ENCODE peak calls at places on chromosomes 11 and 22, in seven cellular contexts. One of them, this sample, is unnamed.

GRCh38 chr11:13055200-13055599 is 46.1 kb downstream of the RASSF10 start:
- ATAC-seq in right cardiac atrium: no peak
- ATAC-seq in natural killer cell: peak; percentile 93
- ATAC-seq in upper lobe of left lung: no peak
- ATAC-seq in CD8-positive, alpha-beta T cell: no peak
- ATAC-seq in PC-3: no peak
- ATAC-seq in activated naive CD4-positive, alpha-beta T cell treated with anti-CD3 and anti-CD28 coated beads, Interleukin-2, amount 50 U/mL, for 72 hours: no peak
- ATAC-seq in this sample: no peak

GRCh38 chr11:118234833-118235232 is 10.0 kb upstream of the JAML start:
- ATAC-seq in right cardiac atrium: peak; percentile 40
- ATAC-seq in natural killer cell: no peak
- ATAC-seq in upper lobe of left lung: no peak
- ATAC-seq in CD8-positive, alpha-beta T cell: no peak
- ATAC-seq in PC-3: no peak
- ATAC-seq in activated naive CD4-positive, alpha-beta T cell treated with anti-CD3 and anti-CD28 coated beads, Interleukin-2, amount 50 U/mL, for 72 hours: no peak
- ATAC-seq in this sample: no peak

GRCh38 chr22:35558031-35558430 is 17.4 kb downstream of the RASD2 start:
- ATAC-seq in right cardiac atrium: no peak
- ATAC-seq in natural killer cell: no peak
- ATAC-seq in upper lobe of left lung: no peak
- ATAC-seq in CD8-positive, alpha-beta T cell: no peak
- ATAC-seq in PC-3: no peak
- ATAC-seq in activated naive CD4-positive, alpha-beta T cell treated with anti-CD3 and anti-CD28 coated beads, Interleukin-2, amount 50 U/mL, for 72 hours: no peak
- ATAC-seq in this sample: no peak

GRCh38 chr11:78030429-78031325 is 7.6 kb upstream of the KCTD14 start:
- ATAC-seq in right cardiac atrium: peak; percentile 91
- ATAC-seq in natural killer cell: no peak
- ATAC-seq in upper lobe of left lung: peak; percentile 49
- ATAC-seq in CD8-positive, alpha-beta T cell: no peak
- ATAC-seq in PC-3: peak; percentile 78
- ATAC-seq in activated naive CD4-positive, alpha-beta T cell treated with anti-CD3 and anti-CD28 coated beads, Interleukin-2, amount 50 U/mL, for 72 hours: no peak
- ATAC-seq in this sample: no peak

GRCh38 chr11:76589477-76589876 is 81.1 kb downstream of the LRRC32 start:
- ATAC-seq in right cardiac atrium: no peak
- ATAC-seq in natural killer cell: no peak
- ATAC-seq in upper lobe of left lung: no peak
- ATAC-seq in CD8-positive, alpha-beta T cell: no peak
- ATAC-seq in PC-3: no peak
- ATAC-seq in activated naive CD4-positive, alpha-beta T cell treated with anti-CD3 and anti-CD28 coated beads, Interleukin-2, amount 50 U/mL, for 72 hours: no peak
- ATAC-seq in this sample: no peak

GRCh38 chr11:267491-267994 is 10.7 kb upstream of the NLRP6 start:
- ATAC-seq in right cardiac atrium: peak; percentile 45
- ATAC-seq in natural killer cell: peak; percentile 51
- ATAC-seq in upper lobe of left lung: peak; percentile 63
- ATAC-seq in CD8-positive, alpha-beta T cell: peak; percentile 45
- ATAC-seq in PC-3: peak; percentile 55
- ATAC-seq in activated naive CD4-positive, alpha-beta T cell treated with anti-CD3 and anti-CD28 coated beads, Interleukin-2, amount 50 U/mL, for 72 hours: peak; percentile 11
- ATAC-seq in this sample: no peak

GRCh38 chr11:225734-226453 is 10.2 kb downstream of the SIRT3 start:
- ATAC-seq in right cardiac atrium: no peak
- ATAC-seq in natural killer cell: no peak
- ATAC-seq in upper lobe of left lung: peak; percentile 26
- ATAC-seq in CD8-positive, alpha-beta T cell: no peak
- ATAC-seq in PC-3: no peak
- ATAC-seq in activated naive CD4-positive, alpha-beta T cell treated with anti-CD3 and anti-CD28 coated beads, Interleukin-2, amount 50 U/mL, for 72 hours: peak; percentile 76
- ATAC-seq in this sample: no peak

GRCh38 chr22:24758164-24758799 is 16.2 kb downstream of the PIWIL3 start:
- ATAC-seq in right cardiac atrium: no peak
- ATAC-seq in natural killer cell: no peak
- ATAC-seq in upper lobe of left lung: peak; percentile 52
- ATAC-seq in CD8-positive, alpha-beta T cell: no peak
- ATAC-seq in PC-3: no peak
- ATAC-seq in activated naive CD4-positive, alpha-beta T cell treated with anti-CD3 and anti-CD28 coated beads, Interleukin-2, amount 50 U/mL, for 72 hours: no peak
- ATAC-seq in this sample: no peak

GRCh38 chr11:119864836-119865235 is 135.8 kb upstream of the NECTIN1 start:
- ATAC-seq in right cardiac atrium: no peak
- ATAC-seq in natural killer cell: no peak
- ATAC-seq in upper lobe of left lung: no peak
- ATAC-seq in CD8-positive, alpha-beta T cell: no peak
- ATAC-seq in PC-3: no peak
- ATAC-seq in activated naive CD4-positive, alpha-beta T cell treated with anti-CD3 and anti-CD28 coated beads, Interleukin-2, amount 50 U/mL, for 72 hours: no peak
- ATAC-seq in this sample: no peak

GRCh38 chr22:49724893-49725489 is 102.7 kb downstream of the BRD1 start:
- ATAC-seq in right cardiac atrium: peak; percentile 68
- ATAC-seq in natural killer cell: peak; percentile 72
- ATAC-seq in upper lobe of left lung: peak; percentile 81
- ATAC-seq in CD8-positive, alpha-beta T cell: peak; percentile 84
- ATAC-seq in PC-3: peak; percentile 95
- ATAC-seq in activated naive CD4-positive, alpha-beta T cell treated with anti-CD3 and anti-CD28 coated beads, Interleukin-2, amount 50 U/mL, for 72 hours: peak; percentile 97
- ATAC-seq in this sample: peak; percentile 90

GRCh38 chr11:133679896-133680295 is 147.6 kb upstream of the OPCML start:
- ATAC-seq in right cardiac atrium: no peak
- ATAC-seq in natural killer cell: no peak
- ATAC-seq in upper lobe of left lung: no peak
- ATAC-seq in CD8-positive, alpha-beta T cell: no peak
- ATAC-seq in PC-3: no peak
- ATAC-seq in activated naive CD4-positive, alpha-beta T cell treated with anti-CD3 and anti-CD28 coated beads, Interleukin-2, amount 50 U/mL, for 72 hours: no peak
- ATAC-seq in this sample: no peak

GRCh38 chr11:32312206-32312817 is 123.0 kb downstream of the WT1 start:
- ATAC-seq in right cardiac atrium: no peak
- ATAC-seq in natural killer cell: no peak
- ATAC-seq in upper lobe of left lung: peak; percentile 21
- ATAC-seq in CD8-positive, alpha-beta T cell: no peak
- ATAC-seq in PC-3: peak; percentile 72
- ATAC-seq in activated naive CD4-positive, alpha-beta T cell treated with anti-CD3 and anti-CD28 coated beads, Interleukin-2, amount 50 U/mL, for 72 hours: no peak
- ATAC-seq in this sample: no peak

GRCh38 chr11:3685923-3686322 is 14.7 kb upstream of the CHRNA10 start:
- ATAC-seq in right cardiac atrium: peak; percentile 74
- ATAC-seq in natural killer cell: no peak
- ATAC-seq in upper lobe of left lung: peak; percentile 38
- ATAC-seq in CD8-positive, alpha-beta T cell: no peak
- ATAC-seq in PC-3: no peak
- ATAC-seq in activated naive CD4-positive, alpha-beta T cell treated with anti-CD3 and anti-CD28 coated beads, Interleukin-2, amount 50 U/mL, for 72 hours: no peak
- ATAC-seq in this sample: no peak

GRCh38 chr11:8987446-8987845 is 16.4 kb downstream of the NRIP3 start:
- ATAC-seq in right cardiac atrium: no peak
- ATAC-seq in natural killer cell: no peak
- ATAC-seq in upper lobe of left lung: no peak
- ATAC-seq in CD8-positive, alpha-beta T cell: no peak
- ATAC-seq in PC-3: no peak
- ATAC-seq in activated naive CD4-positive, alpha-beta T cell treated with anti-CD3 and anti-CD28 coated beads, Interleukin-2, amount 50 U/mL, for 72 hours: no peak
- ATAC-seq in this sample: no peak

GRCh38 chr11:61603667-61604066 is 22.8 kb upstream of the SYT7 start:
- ATAC-seq in right cardiac atrium: no peak
- ATAC-seq in natural killer cell: no peak
- ATAC-seq in upper lobe of left lung: no peak
- ATAC-seq in CD8-positive, alpha-beta T cell: no peak
- ATAC-seq in PC-3: no peak
- ATAC-seq in activated naive CD4-positive, alpha-beta T cell treated with anti-CD3 and anti-CD28 coated beads, Interleukin-2, amount 50 U/mL, for 72 hours: no peak
- ATAC-seq in this sample: no peak

GRCh38 chr22:36762687-36763260 is 13.1 kb downstream of the IFT27 start:
- ATAC-seq in right cardiac atrium: peak; percentile 62
- ATAC-seq in natural killer cell: no peak
- ATAC-seq in upper lobe of left lung: no peak
- ATAC-seq in CD8-positive, alpha-beta T cell: no peak
- ATAC-seq in PC-3: no peak
- ATAC-seq in activated naive CD4-positive, alpha-beta T cell treated with anti-CD3 and anti-CD28 coated beads, Interleukin-2, amount 50 U/mL, for 72 hours: no peak
- ATAC-seq in this sample: no peak

This sample was measured in activated CD4-positive, CD25-positive, alpha-beta regulatory T cell treated with anti-CD3 and anti-CD28 coated beads, Interleukin-2, amount 50 U/mL, for 24 hours.